ENCODE peak calls at places on chromosomes 1 and 21, in seven cellular contexts. One of them, this sample, is unnamed.

GRCh38 chr1:16396591-16396990 is 29.5 kb downstream of the SZRD1 start:
- DNase-seq in psoas muscle: peak; percentile 68
- DNase-seq in right cardiac atrium: peak; percentile 62
- DNase-seq in stomach: no peak
- DNase-seq in tibial nerve: no peak
- DNase-seq in left ventricle myocardium inferior: no peak
- DNase-seq in Karpas-422: no peak
- DNase-seq in this sample: no peak

GRCh38 chr1:36458910-36459309 is 5.3 kb downstream of the MRPS15 start:
- DNase-seq in stomach: no peak
- DNase-seq in Karpas-422: no peak
- DNase-seq in left ventricle myocardium inferior: no peak
- DNase-seq in right cardiac atrium: no peak
- DNase-seq in tibial nerve: no peak
- DNase-seq in psoas muscle: no peak
- DNase-seq in this sample: no peak

GRCh38 chr21:41659791-41660560 is 106.9 kb downstream of the RIPK4 start:
- DNase-seq in stomach: no peak
- DNase-seq in Karpas-422: no peak
- DNase-seq in right cardiac atrium: peak; percentile 61
- DNase-seq in tibial nerve: peak; percentile 28
- DNase-seq in left ventricle myocardium inferior: no peak
- DNase-seq in psoas muscle: peak; percentile 74
- DNase-seq in this sample: no peak

GRCh38 chr1:232012773-232013386 is 386.3 kb downstream of the DISC1 start:
- DNase-seq in psoas muscle: peak; percentile 59
- DNase-seq in stomach: no peak
- DNase-seq in left ventricle myocardium inferior: peak; percentile 26
- DNase-seq in tibial nerve: no peak
- DNase-seq in Karpas-422: no peak
- DNase-seq in right cardiac atrium: peak; percentile 63
- DNase-seq in this sample: no peak

GRCh38 chr1:170578356-170578755 is 46.4 kb downstream of the GORAB start:
- DNase-seq in left ventricle myocardium inferior: no peak
- DNase-seq in right cardiac atrium: no peak
- DNase-seq in Karpas-422: no peak
- DNase-seq in stomach: no peak
- DNase-seq in psoas muscle: no peak
- DNase-seq in tibial nerve: no peak
- DNase-seq in this sample: no peak

GRCh38 chr1:100606438-100606837 is 68.5 kb downstream of the GPR88 start:
- DNase-seq in stomach: peak; percentile 47
- DNase-seq in right cardiac atrium: peak; percentile 43
- DNase-seq in left ventricle myocardium inferior: peak; percentile 24
- DNase-seq in psoas muscle: no peak
- DNase-seq in tibial nerve: no peak
- DNase-seq in Karpas-422: peak; percentile 52
- DNase-seq in this sample: peak; percentile 56

GRCh38 chr21:43800566-43800965 is 11.2 kb downstream of the RRP1 start:
- DNase-seq in tibial nerve: no peak
- DNase-seq in psoas muscle: no peak
- DNase-seq in left ventricle myocardium inferior: no peak
- DNase-seq in right cardiac atrium: no peak
- DNase-seq in Karpas-422: no peak
- DNase-seq in stomach: no peak
- DNase-seq in this sample: no peak

GRCh38 chr1:187928288-187928687 is 1099.5 kb downstream of the PLA2G4A start:
- DNase-seq in Karpas-422: no peak
- DNase-seq in psoas muscle: no peak
- DNase-seq in stomach: no peak
- DNase-seq in left ventricle myocardium inferior: no peak
- DNase-seq in tibial nerve: no peak
- DNase-seq in right cardiac atrium: no peak
- DNase-seq in this sample: peak; percentile 54

GRCh38 chr21:33286600-33287456 is 20.7 kb downstream of the IL10RB start:
- DNase-seq in right cardiac atrium: peak; percentile 65
- DNase-seq in tibial nerve: no peak
- DNase-seq in Karpas-422: no peak
- DNase-seq in left ventricle myocardium inferior: peak; percentile 39
- DNase-seq in psoas muscle: no peak
- DNase-seq in stomach: peak; percentile 73
- DNase-seq in this sample: no peak

GRCh38 chr21:44817506-44817880 is 369 bp downstream of the SUMO3 start:
- DNase-seq in left ventricle myocardium inferior: peak; percentile 92
- DNase-seq in Karpas-422: peak; percentile 96
- DNase-seq in right cardiac atrium: peak; percentile 93
- DNase-seq in psoas muscle: peak; percentile 97
- DNase-seq in tibial nerve: peak; percentile 81
- DNase-seq in stomach: peak; percentile 94
- DNase-seq in this sample: peak; percentile 96

DNA sequence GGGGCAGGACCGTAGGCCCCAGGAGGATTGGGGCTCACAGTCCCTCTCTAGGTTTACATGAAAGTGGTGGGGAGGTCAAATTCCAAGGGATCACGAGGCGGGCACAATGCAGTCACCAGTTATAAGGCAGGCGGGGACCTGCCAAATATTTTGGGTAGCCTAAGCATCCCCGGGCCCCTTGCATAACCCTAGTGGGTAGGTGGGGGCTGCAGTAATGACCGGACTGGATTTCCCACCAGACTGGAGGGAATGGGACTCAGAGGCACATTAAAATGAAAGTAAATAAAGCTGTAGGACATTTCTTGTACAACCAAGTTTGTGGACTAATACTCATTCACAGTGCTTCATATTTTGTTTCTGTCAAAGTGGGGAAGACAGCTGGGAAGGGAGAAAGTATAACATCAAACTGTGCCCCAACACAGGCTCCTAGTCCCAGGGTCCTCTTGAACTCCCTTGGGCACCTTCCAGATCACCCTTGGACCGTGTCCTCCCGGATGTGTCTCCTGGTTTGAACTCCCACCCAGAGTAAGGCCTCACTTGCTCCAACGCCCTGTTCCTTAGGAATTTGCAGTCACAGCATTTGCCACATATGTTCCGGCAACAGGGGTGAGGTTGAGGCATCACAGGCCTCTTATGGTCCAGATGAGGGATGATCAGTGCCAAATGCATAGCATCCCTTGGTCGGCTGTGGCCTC is 28.4 kb upstream of the KIAA0040 start:
- DNase-seq in Karpas-422: peak; percentile 41
- DNase-seq in tibial nerve: no peak
- DNase-seq in psoas muscle: no peak
- DNase-seq in stomach: no peak
- DNase-seq in right cardiac atrium: no peak
- DNase-seq in left ventricle myocardium inferior: no peak
- DNase-seq in this sample: no peak
- H3K27ac ChIP-seq in Karpas-422: peak overlapping the region; percentile 99
- H3K27ac ChIP-seq in tibial nerve: no peak overlapping the region
- H3K27ac ChIP-seq in psoas muscle: no peak overlapping the region
- H3K27ac ChIP-seq in stomach: no peak overlapping the region
- H3K27ac ChIP-seq in right cardiac atrium: peak overlapping the region; percentile 20
- H3K27ac ChIP-seq in left ventricle myocardium inferior: peak overlapping the region; percentile 69
- H3K27ac ChIP-seq in this sample: no peak overlapping the region

DNA sequence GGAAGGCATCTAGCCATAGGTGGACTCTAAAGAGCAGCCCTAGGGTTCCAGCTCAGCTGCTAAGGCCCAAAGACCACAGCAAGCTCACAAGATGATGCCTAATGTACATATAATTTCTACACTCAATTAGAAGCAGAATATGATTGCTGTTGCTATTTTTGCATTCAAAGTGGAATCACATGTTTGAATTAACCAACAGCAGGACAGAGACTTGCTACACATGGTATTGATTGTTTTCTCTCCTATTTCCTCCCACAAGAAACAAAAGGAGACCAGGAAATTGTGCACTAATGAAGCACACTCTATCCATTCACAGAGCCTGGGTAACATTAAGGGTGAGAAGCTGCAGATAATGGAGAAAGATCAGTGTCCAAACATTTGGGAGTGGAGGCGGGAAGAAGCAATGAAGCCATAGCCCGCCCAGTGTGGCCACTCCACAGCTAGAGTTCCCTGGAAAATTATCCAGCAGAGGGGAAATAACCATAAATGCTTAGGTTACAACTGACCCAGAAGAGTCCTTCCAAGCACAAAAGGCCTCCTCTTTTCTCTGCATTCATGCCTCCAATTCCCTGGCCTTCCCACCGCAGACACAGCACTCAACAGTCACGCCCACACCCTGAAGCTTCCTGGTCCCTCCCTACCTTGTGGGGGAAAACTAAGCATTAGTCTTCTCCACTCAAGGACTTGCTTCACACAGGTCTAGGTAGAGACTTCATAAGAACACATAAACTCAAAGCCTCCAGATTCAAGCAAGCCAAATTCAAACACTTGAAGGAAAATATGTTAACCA is 7.5 kb downstream of the CNN3 start:
- DNase-seq in Karpas-422: no peak
- DNase-seq in left ventricle myocardium inferior: no peak
- DNase-seq in psoas muscle: no peak
- DNase-seq in right cardiac atrium: no peak
- DNase-seq in tibial nerve: no peak
- DNase-seq in stomach: no peak
- DNase-seq in this sample: no peak
- H3K27ac ChIP-seq in Karpas-422: no peak overlapping the region
- H3K27ac ChIP-seq in left ventricle myocardium inferior: no peak overlapping the region
- H3K27ac ChIP-seq in psoas muscle: no peak overlapping the region
- H3K27ac ChIP-seq in right cardiac atrium: no peak overlapping the region
- H3K27ac ChIP-seq in tibial nerve: no peak overlapping the region
- H3K27ac ChIP-seq in stomach: peak overlapping the region; percentile 20
- H3K27ac ChIP-seq in this sample: no peak overlapping the region

DNA sequence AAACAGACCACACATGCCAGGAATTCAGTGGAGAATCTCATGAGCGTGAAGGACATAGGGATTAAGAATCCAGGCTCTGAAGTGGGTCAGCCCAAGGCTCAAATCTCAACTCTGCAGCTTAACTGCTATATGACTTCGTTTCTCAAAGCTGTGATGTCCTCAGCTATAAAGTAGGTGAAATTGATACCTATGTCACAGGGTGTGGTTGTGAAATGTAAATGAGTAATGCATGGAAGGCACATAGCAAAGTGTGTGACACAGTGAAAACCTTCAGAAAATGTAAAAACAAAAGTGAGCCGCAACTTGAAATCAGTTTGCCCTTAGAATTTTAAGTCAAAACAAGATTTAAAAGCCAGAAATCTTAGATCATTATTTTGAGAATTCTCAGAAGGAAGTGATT is 145.7 kb upstream of the PRMT6 start:
- DNase-seq in psoas muscle: no peak
- DNase-seq in right cardiac atrium: no peak
- DNase-seq in stomach: no peak
- DNase-seq in left ventricle myocardium inferior: no peak
- DNase-seq in Karpas-422: no peak
- DNase-seq in tibial nerve: no peak
- DNase-seq in this sample: no peak
- H3K27ac ChIP-seq in psoas muscle: no peak overlapping the region
- H3K27ac ChIP-seq in right cardiac atrium: no peak overlapping the region
- H3K27ac ChIP-seq in stomach: no peak overlapping the region
- H3K27ac ChIP-seq in left ventricle myocardium inferior: no peak overlapping the region
- H3K27ac ChIP-seq in Karpas-422: no peak overlapping the region
- H3K27ac ChIP-seq in tibial nerve: no peak overlapping the region
- H3K27ac ChIP-seq in this sample: no peak overlapping the region

DNA sequence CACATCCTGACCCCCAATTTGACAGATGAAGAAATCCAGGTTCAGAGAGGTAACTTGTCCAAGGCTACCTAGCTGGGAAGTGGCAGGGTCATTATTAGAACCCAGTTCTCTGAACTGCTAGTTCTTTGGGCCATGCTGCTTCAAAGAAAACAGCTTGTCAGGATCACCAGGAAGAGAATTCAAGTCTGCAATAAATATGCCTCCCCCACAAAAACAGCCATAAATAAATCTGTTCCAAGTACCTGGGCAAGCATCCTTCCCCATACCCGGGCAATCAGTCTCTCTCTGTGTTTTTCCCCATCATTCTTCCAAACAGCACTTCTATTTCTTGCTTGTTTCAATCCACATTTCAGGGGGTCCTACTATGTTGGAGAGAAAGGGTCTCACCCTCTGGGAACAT is 34.1 kb downstream of the SLC9A1 start:
- DNase-seq in right cardiac atrium: no peak
- DNase-seq in left ventricle myocardium inferior: no peak
- DNase-seq in stomach: no peak
- DNase-seq in Karpas-422: no peak
- DNase-seq in psoas muscle: no peak
- DNase-seq in tibial nerve: no peak
- DNase-seq in this sample: no peak
- H3K27ac ChIP-seq in right cardiac atrium: no peak overlapping the region
- H3K27ac ChIP-seq in left ventricle myocardium inferior: no peak overlapping the region
- H3K27ac ChIP-seq in stomach: peak overlapping the region; percentile 80
- H3K27ac ChIP-seq in Karpas-422: peak overlapping the region; percentile 12
- H3K27ac ChIP-seq in psoas muscle: peak overlapping the region; percentile 81
- H3K27ac ChIP-seq in tibial nerve: no peak overlapping the region
- H3K27ac ChIP-seq in this sample: no peak overlapping the region

This sample was measured in right lobe of liver.